ENCODE peak calls at places on chromosomes 5 and 9, in six cellular contexts. One of them, this sample, is unnamed.
A peak's percentile ranks its signal among the peaks of the same experiment; 100 is the strongest.

GRCh38 chr9:123807241-123807640 is 122.7 kb downstream of the DENND1A start:
- DNase-seq in WTC11: no peak
- DNase-seq in SK-N-SH: no peak
- DNase-seq in progenitor cell of endocrine pancreas: no peak
- DNase-seq in GM10248: no peak
- DNase-seq in OCI-LY7: no peak
- DNase-seq in this sample: no peak

GRCh38 chr5:170151105-170151831 is 45.6 kb downstream of the FOXI1 start:
- DNase-seq in WTC11: peak; percentile 45
- DNase-seq in SK-N-SH: no peak
- DNase-seq in progenitor cell of endocrine pancreas: peak; percentile 17
- DNase-seq in GM10248: peak; percentile 55
- DNase-seq in OCI-LY7: no peak
- DNase-seq in this sample: no peak

GRCh38 chr5:68239485-68239884 is 23.9 kb downstream of the PIK3R1 start:
- DNase-seq in WTC11: no peak
- DNase-seq in SK-N-SH: peak; percentile 72
- DNase-seq in progenitor cell of endocrine pancreas: no peak
- DNase-seq in GM10248: peak; percentile 54
- DNase-seq in OCI-LY7: no peak
- DNase-seq in this sample: peak; percentile 91

GRCh38 chr5:172054611-172055153 is 48.2 kb upstream of the FBXW11 start:
- DNase-seq in WTC11: no peak
- DNase-seq in SK-N-SH: no peak
- DNase-seq in progenitor cell of endocrine pancreas: no peak
- DNase-seq in GM10248: no peak
- DNase-seq in OCI-LY7: no peak
- DNase-seq in this sample: no peak

GRCh38 chr9:111362526-111362925 is 32.5 kb upstream of the OR2K2 start:
- DNase-seq in WTC11: no peak
- DNase-seq in SK-N-SH: no peak
- DNase-seq in progenitor cell of endocrine pancreas: no peak
- DNase-seq in GM10248: no peak
- DNase-seq in OCI-LY7: no peak
- DNase-seq in this sample: no peak

GRCh38 chr5:78323241-78323640 is 28.7 kb upstream of the AP3B1 start:
- DNase-seq in WTC11: no peak
- DNase-seq in SK-N-SH: no peak
- DNase-seq in progenitor cell of endocrine pancreas: no peak
- DNase-seq in GM10248: no peak
- DNase-seq in OCI-LY7: no peak
- DNase-seq in this sample: no peak

GRCh38 chr5:74200560-74200959 is 440.0 kb downstream of the ENC1 start:
- DNase-seq in WTC11: no peak
- DNase-seq in SK-N-SH: no peak
- DNase-seq in progenitor cell of endocrine pancreas: no peak
- DNase-seq in GM10248: no peak
- DNase-seq in OCI-LY7: no peak
- DNase-seq in this sample: no peak

GRCh38 chr5:140321796-140322195 is 18.9 kb upstream of the PFDN1 start:
- DNase-seq in WTC11: no peak
- DNase-seq in SK-N-SH: no peak
- DNase-seq in progenitor cell of endocrine pancreas: no peak
- DNase-seq in GM10248: no peak
- DNase-seq in OCI-LY7: no peak
- DNase-seq in this sample: peak; percentile 95

GRCh38 chr5:125558466-125558865 is 812.0 kb upstream of the ZNF608 start:
- DNase-seq in WTC11: no peak
- DNase-seq in SK-N-SH: no peak
- DNase-seq in progenitor cell of endocrine pancreas: no peak
- DNase-seq in GM10248: no peak
- DNase-seq in OCI-LY7: no peak
- DNase-seq in this sample: no peak

GRCh38 chr9:135254176-135255032 is 166.9 kb downstream of the OLFM1 start:
- DNase-seq in WTC11: no peak
- DNase-seq in SK-N-SH: no peak
- DNase-seq in progenitor cell of endocrine pancreas: no peak
- DNase-seq in GM10248: no peak
- DNase-seq in OCI-LY7: no peak
- DNase-seq in this sample: no peak

GRCh38 chr5:116573279-116573616 is 1.4 kb downstream of the SEMA6A start:
- DNase-seq in WTC11: peak; percentile 34
- DNase-seq in SK-N-SH: peak; percentile 64
- DNase-seq in progenitor cell of endocrine pancreas: peak; percentile 27
- DNase-seq in GM10248: peak; percentile 33
- DNase-seq in OCI-LY7: no peak
- DNase-seq in this sample: no peak

GRCh38 chr5:127431977-127432376 is 85.5 kb upstream of the PRRC1 start:
- DNase-seq in WTC11: no peak
- DNase-seq in SK-N-SH: no peak
- DNase-seq in progenitor cell of endocrine pancreas: no peak
- DNase-seq in GM10248: no peak
- DNase-seq in OCI-LY7: no peak
- DNase-seq in this sample: no peak

GRCh38 chr9:128703616-128704355 is 1.5 kb downstream of the PKN3 start:
- DNase-seq in WTC11: peak; percentile 10
- DNase-seq in SK-N-SH: peak; percentile 27
- DNase-seq in progenitor cell of endocrine pancreas: no peak
- DNase-seq in GM10248: no peak
- DNase-seq in OCI-LY7: no peak
- DNase-seq in this sample: peak; percentile 41

GRCh38 chr5:110219769-110220168 is 506.7 kb downstream of the TMEM232 start:
- DNase-seq in WTC11: no peak
- DNase-seq in SK-N-SH: no peak
- DNase-seq in progenitor cell of endocrine pancreas: no peak
- DNase-seq in GM10248: no peak
- DNase-seq in OCI-LY7: no peak
- DNase-seq in this sample: no peak

GRCh38 chr5:17415282-17415681 is 82.7 kb upstream of the TAF11L2 start:
- DNase-seq in WTC11: peak; percentile 37
- DNase-seq in SK-N-SH: no peak
- DNase-seq in progenitor cell of endocrine pancreas: no peak
- DNase-seq in GM10248: no peak
- DNase-seq in OCI-LY7: no peak
- DNase-seq in this sample: no peak

GRCh38 chr9:110464321-110464720 is 115.2 kb downstream of the SVEP1 start:
- DNase-seq in WTC11: no peak
- DNase-seq in SK-N-SH: no peak
- DNase-seq in progenitor cell of endocrine pancreas: no peak
- DNase-seq in GM10248: no peak
- DNase-seq in OCI-LY7: peak; percentile 2
- DNase-seq in this sample: no peak

GRCh38 chr5:79133121-79133656 is 21.6 kb downstream of the BHMT start:
- DNase-seq in WTC11: no peak
- DNase-seq in SK-N-SH: peak; percentile 30
- DNase-seq in progenitor cell of endocrine pancreas: no peak
- DNase-seq in GM10248: peak; percentile 31
- DNase-seq in OCI-LY7: peak; percentile 74
- DNase-seq in this sample: no peak

GRCh38 chr5:165139262-165139661 is 1633.8 kb downstream of the MAT2B start:
- DNase-seq in WTC11: no peak
- DNase-seq in SK-N-SH: no peak
- DNase-seq in progenitor cell of endocrine pancreas: no peak
- DNase-seq in GM10248: no peak
- DNase-seq in OCI-LY7: no peak
- DNase-seq in this sample: no peak

GRCh38 chr9:79572891-79573696 is 1.3 kb downstream of the TLE4 start:
- DNase-seq in WTC11: peak; percentile 41
- DNase-seq in SK-N-SH: peak; percentile 62
- DNase-seq in progenitor cell of endocrine pancreas: peak; percentile 26
- DNase-seq in GM10248: peak; percentile 45
- DNase-seq in OCI-LY7: peak; percentile 50
- DNase-seq in this sample: peak; percentile 49

GRCh38 chr9:12798066-12798770 is 23.4 kb downstream of the LURAP1L start:
- DNase-seq in WTC11: no peak
- DNase-seq in SK-N-SH: no peak
- DNase-seq in progenitor cell of endocrine pancreas: no peak
- DNase-seq in GM10248: no peak
- DNase-seq in OCI-LY7: no peak
- DNase-seq in this sample: no peak

GRCh38 chr9:36163049-36163839 is 5.9 kb upstream of the CCIN start:
- DNase-seq in WTC11: peak; percentile 87
- DNase-seq in SK-N-SH: peak; percentile 89
- DNase-seq in progenitor cell of endocrine pancreas: no peak
- DNase-seq in GM10248: no peak
- DNase-seq in OCI-LY7: no peak
- DNase-seq in this sample: no peak

GRCh38 chr5:138391859-138392386 is 39.4 kb downstream of the KDM3B start:
- DNase-seq in WTC11: no peak
- DNase-seq in SK-N-SH: no peak
- DNase-seq in progenitor cell of endocrine pancreas: no peak
- DNase-seq in GM10248: no peak
- DNase-seq in OCI-LY7: no peak
- DNase-seq in this sample: no peak

GRCh38 chr5:92916036-92916435 is 665.0 kb downstream of the NR2F1-AS1 start:
- DNase-seq in WTC11: no peak
- DNase-seq in SK-N-SH: no peak
- DNase-seq in progenitor cell of endocrine pancreas: no peak
- DNase-seq in GM10248: no peak
- DNase-seq in OCI-LY7: no peak
- DNase-seq in this sample: no peak

GRCh38 chr5:38745836-38746732 is 99.7 kb upstream of the OSMR start:
- DNase-seq in WTC11: no peak
- DNase-seq in SK-N-SH: no peak
- DNase-seq in progenitor cell of endocrine pancreas: no peak
- DNase-seq in GM10248: no peak
- DNase-seq in OCI-LY7: no peak
- DNase-seq in this sample: no peak

GRCh38 chr9:34610434-34611206 is 1.3 kb downstream of the RPP25L start:
- DNase-seq in WTC11: no peak
- DNase-seq in SK-N-SH: no peak
- DNase-seq in progenitor cell of endocrine pancreas: no peak
- DNase-seq in GM10248: no peak
- DNase-seq in OCI-LY7: no peak
- DNase-seq in this sample: no peak

GRCh38 chr9:98271479-98271878 is 16.0 kb upstream of the TBC1D2 start:
- DNase-seq in WTC11: no peak
- DNase-seq in SK-N-SH: no peak
- DNase-seq in progenitor cell of endocrine pancreas: no peak
- DNase-seq in GM10248: no peak
- DNase-seq in OCI-LY7: no peak
- DNase-seq in this sample: no peak

GRCh38 chr5:136811086-136811485 is 445.7 kb upstream of the TRPC7 start:
- DNase-seq in WTC11: no peak
- DNase-seq in SK-N-SH: no peak
- DNase-seq in progenitor cell of endocrine pancreas: no peak
- DNase-seq in GM10248: no peak
- DNase-seq in OCI-LY7: no peak
- DNase-seq in this sample: no peak
- TF ChIP-seq CTCF in WTC11: no peak
- TF ChIP-seq CTCF in SK-N-SH: no peak
- TF ChIP-seq CTCF in progenitor cell of endocrine pancreas: no peak
- TF ChIP-seq CTCF in GM10248: no peak
- TF ChIP-seq CTCF in OCI-LY7: no peak
- TF ChIP-seq CTCF in this sample: no peak

DNA sequence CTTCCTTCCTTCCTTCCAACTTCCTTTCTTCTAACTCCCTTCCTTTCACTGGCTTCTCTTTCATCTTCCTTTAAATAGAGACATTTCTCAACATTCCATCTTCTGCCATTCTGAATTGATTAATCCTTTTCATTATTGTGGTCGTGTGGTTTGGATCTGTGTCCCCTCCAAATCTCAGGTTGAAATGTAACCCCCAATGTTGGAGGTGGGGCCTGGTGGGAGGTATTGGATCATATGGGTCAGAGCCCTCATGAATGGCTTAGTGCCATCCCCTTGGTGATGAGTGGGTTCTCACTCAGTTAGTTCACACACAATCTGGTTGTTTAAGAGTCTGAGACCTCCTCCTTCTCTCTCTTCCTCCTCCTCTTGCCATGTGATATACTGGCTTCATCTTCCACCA is 130.9 kb upstream of the SV2C start:
- DNase-seq in WTC11: no peak
- DNase-seq in SK-N-SH: no peak
- DNase-seq in progenitor cell of endocrine pancreas: no peak
- DNase-seq in GM10248: no peak
- DNase-seq in OCI-LY7: no peak
- DNase-seq in this sample: no peak
- TF ChIP-seq CTCF in WTC11: no peak
- TF ChIP-seq CTCF in SK-N-SH: no peak
- TF ChIP-seq CTCF in progenitor cell of endocrine pancreas: no peak
- TF ChIP-seq CTCF in GM10248: no peak
- TF ChIP-seq CTCF in OCI-LY7: no peak
- TF ChIP-seq CTCF in this sample: no peak

GRCh38 chr9:133437753-133438531 is 15.8 kb downstream of the ADAMTS13 start:
- DNase-seq in WTC11: peak; percentile 63
- DNase-seq in SK-N-SH: no peak
- DNase-seq in progenitor cell of endocrine pancreas: no peak
- DNase-seq in GM10248: peak; percentile 69
- DNase-seq in OCI-LY7: peak; percentile 47
- DNase-seq in this sample: no peak
- TF ChIP-seq CTCF in WTC11: no peak
- TF ChIP-seq CTCF in SK-N-SH: no peak
- TF ChIP-seq CTCF in progenitor cell of endocrine pancreas: peak; percentile 31
- TF ChIP-seq CTCF in GM10248: peak; percentile 38
- TF ChIP-seq CTCF in OCI-LY7: peak; percentile 74
- TF ChIP-seq CTCF in this sample: no peak

GRCh38 chr9:19936598-19936997 is 147.8 kb upstream of the SLC24A2 start:
- DNase-seq in WTC11: no peak
- DNase-seq in SK-N-SH: no peak
- DNase-seq in progenitor cell of endocrine pancreas: no peak
- DNase-seq in GM10248: no peak
- DNase-seq in OCI-LY7: no peak
- DNase-seq in this sample: no peak

GRCh38 chr9:19931066-19931465 is 142.2 kb upstream of the SLC24A2 start:
- DNase-seq in WTC11: no peak
- DNase-seq in SK-N-SH: no peak
- DNase-seq in progenitor cell of endocrine pancreas: no peak
- DNase-seq in GM10248: no peak
- DNase-seq in OCI-LY7: no peak
- DNase-seq in this sample: no peak

GRCh38 chr9:19937121-19937520 is 148.3 kb upstream of the SLC24A2 start:
- DNase-seq in WTC11: no peak
- DNase-seq in SK-N-SH: no peak
- DNase-seq in progenitor cell of endocrine pancreas: no peak
- DNase-seq in GM10248: no peak
- DNase-seq in OCI-LY7: no peak
- DNase-seq in this sample: no peak

GRCh38 chr9:19935422-19935821 is 146.6 kb upstream of the SLC24A2 start:
- DNase-seq in WTC11: no peak
- DNase-seq in SK-N-SH: no peak
- DNase-seq in progenitor cell of endocrine pancreas: no peak
- DNase-seq in GM10248: no peak
- DNase-seq in OCI-LY7: no peak
- DNase-seq in this sample: no peak

DNA sequence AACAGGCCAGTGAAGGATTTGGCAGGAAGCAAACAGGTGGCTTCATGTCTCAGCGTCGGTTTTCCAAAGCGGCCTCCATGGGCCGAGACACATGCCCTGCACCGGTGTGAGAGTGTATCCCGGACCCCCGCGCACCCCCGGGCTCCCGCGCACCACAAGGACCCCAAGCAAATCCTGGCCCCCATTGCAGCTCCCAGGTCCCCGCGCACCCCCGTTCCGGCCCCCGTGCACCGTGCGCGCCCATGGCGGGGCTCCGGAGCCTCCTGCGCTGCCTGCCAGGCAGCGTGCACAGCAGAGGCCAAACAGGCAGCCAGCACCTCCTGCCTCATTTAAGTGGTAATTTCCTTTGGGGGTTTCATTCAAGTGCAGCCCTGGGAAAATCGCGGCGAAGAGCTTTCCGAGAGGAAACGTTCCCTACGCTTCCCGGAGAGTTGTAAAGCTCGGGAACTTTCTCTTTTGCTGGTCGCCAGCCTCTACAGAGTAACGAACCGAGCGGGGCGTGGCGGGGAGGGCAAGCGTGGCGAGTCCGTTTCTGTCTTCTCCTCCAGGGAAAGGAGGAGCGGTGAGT is 145.5 kb upstream of the SLC24A2 start:
- DNase-seq in WTC11: peak; percentile 62
- DNase-seq in SK-N-SH: no peak
- DNase-seq in progenitor cell of endocrine pancreas: no peak
- DNase-seq in GM10248: no peak
- DNase-seq in OCI-LY7: no peak
- DNase-seq in this sample: no peak
- TF ChIP-seq CTCF in WTC11: no peak
- TF ChIP-seq CTCF in SK-N-SH: no peak
- TF ChIP-seq CTCF in progenitor cell of endocrine pancreas: no peak
- TF ChIP-seq CTCF in GM10248: no peak
- TF ChIP-seq CTCF in OCI-LY7: no peak
- TF ChIP-seq CTCF in this sample: no peak